ENCODE peak calls at places on chromosomes 1 and 21, in eight cellular contexts. Z is activated CD8-positive, alpha-beta T cell treated with anti-CD3 and anti-CD28 coated beads for 36 hours; Q is ovary; Y is lung; I is B cell; T is ascending aorta; M is gastrocnemius medialis; U is adrenal gland. P is an unnamed sample.

GRCh38 chr1:119660253-119661078 is 12.4 kb upstream of the ZNF697 start:
- DNase-seq in Q (no peak), I (no peak), Y (no peak), Z (no peak), U (no peak), M (no peak), T (no peak), P (peak)

GRCh38 chr1:113856011-113856410 is 15.5 kb downstream of the PTPN22 start:
- DNase-seq in Y (no peak), Z (no peak), M (no peak), I (no peak), U (no peak), Q (no peak), T (no peak), P (no peak)

GRCh38 chr1:162070094-162070748 is 730 bp downstream of the NOS1AP start:
- DNase-seq in Y (peak), Q (no peak), Z (peak), I (no peak), M (peak), T (no peak), U (no peak), P (no peak)

GRCh38 chr1:22261580-22261979 is 118.7 kb upstream of the WNT4 start:
- DNase-seq in Q (no peak), T (no peak), Z (no peak), I (no peak), U (no peak), Y (no peak), M (no peak), P (no peak)

GRCh38 chr1:151221616-151222015 is 23.3 kb downstream of the PIP5K1A start:
- DNase-seq in Z (no peak), U (peak), M (no peak), T (no peak), Q (no peak), Y (no peak), I (no peak), P (no peak)

GRCh38 chr1:61184035-61184713 is 101.8 kb downstream of the NFIA start:
- DNase-seq in M (peak), T (peak), Y (peak), Q (peak), U (peak), Z (no peak), I (no peak), P (no peak)

GRCh38 chr1:172460901-172461315 is 17.0 kb upstream of the PIGC start:
- DNase-seq in U (no peak), Y (no peak), Z (no peak), M (no peak), T (no peak), I (no peak), Q (no peak), P (no peak)

GRCh38 chr21:34704119-34704518 is 35.3 kb downstream of the CLIC6 start:
- DNase-seq in Y (no peak), T (no peak), M (no peak), Z (no peak), I (no peak), U (no peak), Q (no peak), P (no peak)

GRCh38 chr21:41545500-41546359 is 37.8 kb upstream of the TMPRSS2 start:
- DNase-seq in T (no peak), Z (no peak), Y (no peak), U (no peak), I (no peak), Q (no peak), M (no peak), P (no peak)

GRCh38 chr1:6803357-6803756 is 18.1 kb downstream of the CAMTA1 start:
- DNase-seq in Z (no peak), T (no peak), I (no peak), U (no peak), Y (no peak), M (no peak), Q (no peak), P (no peak)

GRCh38 chr1:166908942-166909341 is 32.9 kb upstream of the TADA1 start:
- DNase-seq in Z (no peak), I (no peak), M (no peak), U (no peak), Y (no peak), Q (no peak), T (no peak), P (no peak)

GRCh38 chr1:183882328-183883167 is 77.6 kb downstream of the RGL1 start:
- DNase-seq in I (no peak), Z (no peak), M (no peak), U (no peak), Y (no peak), Q (no peak), T (no peak), P (no peak)

GRCh38 chr1:35573198-35573775 is at the start of gene TFAP2E:
- DNase-seq in T (no peak), M (peak), U (no peak), Y (peak), Q (no peak), Z (peak), I (no peak), P (no peak)

GRCh38 chr1:17098440-17099317 is 20.6 kb downstream of the PADI2 start:
- DNase-seq in M (peak), Q (peak), Y (no peak), Z (no peak), I (no peak), T (no peak), U (peak), P (no peak)

GRCh38 chr1:212968385-212968863 is 18.1 kb downstream of the VASH2 start:
- DNase-seq in U (no peak), Q (no peak), I (no peak), T (no peak), Z (no peak), Y (no peak), M (no peak), P (no peak)

GRCh38 chr1:25952851-25953401 is 44.9 kb downstream of the PAFAH2 start:
- DNase-seq in Z (no peak), Q (peak), M (no peak), U (no peak), I (no peak), T (no peak), Y (no peak), P (no peak)

GRCh38 chr21:32803651-32804050 is 32.1 kb upstream of the PAXBP1 start:
- DNase-seq in U (no peak), M (no peak), Q (no peak), I (no peak), Y (no peak), Z (no peak), T (no peak), P (no peak)

GRCh38 chr1:232014941-232015340 is 388.4 kb downstream of the DISC1 start:
- DNase-seq in Y (no peak), I (no peak), Z (no peak), Q (no peak), T (no peak), U (no peak), M (no peak), P (no peak)

GRCh38 chr1:2804628-2805351 is 3.3 kb upstream of the TTC34 start:
- DNase-seq in Z (no peak), U (no peak), I (no peak), Y (no peak), T (no peak), M (no peak), Q (peak), P (no peak)

GRCh38 chr1:14095001-14095400 is 395.0 kb downstream of the PRDM2 start:
- DNase-seq in I (no peak), T (no peak), U (no peak), Y (no peak), M (no peak), Q (no peak), Z (no peak), P (peak)

GRCh38 chr1:156775799-156776198 is 8.5 kb downstream of the PRCC start:
- DNase-seq in Q (no peak), Y (no peak), Z (no peak), M (no peak), T (no peak), U (peak), I (no peak), P (no peak)

GRCh38 chr1:19209439-19209989 is 552 bp downstream of the UBR4 start:
- DNase-seq in T (no peak), U (peak), I (peak), Y (peak), Z (peak), Q (no peak), M (peak), P (peak)

GRCh38 chr21:46117586-46118304 is 19.8 kb downstream of the COL6A2 start:
- DNase-seq in Z (no peak), U (no peak), Y (no peak), I (peak), Q (peak), T (peak), M (peak), P (no peak)

GRCh38 chr1:176174108-176174507 is 33.0 kb downstream of the COP1 start:
- DNase-seq in Q (no peak), T (no peak), U (no peak), Z (no peak), Y (no peak), I (no peak), M (no peak), P (no peak)

GRCh38 chr1:36095760-36096405 is 7.2 kb downstream of the ADPRS start:
- DNase-seq in Q (no peak), Y (peak), I (no peak), M (no peak), U (no peak), Z (no peak), T (no peak), P (no peak)

GRCh38 chr1:125080077-125080476 is 3895.3 kb downstream of the SRGAP2C start:
- DNase-seq in Q (no peak), M (no peak), I (no peak), Z (no peak), U (no peak), T (no peak), Y (no peak), P (no peak)

GRCh38 chr1:241423541-241424479 is 66.8 kb upstream of the RGS7 start:
- DNase-seq in T (no peak), I (no peak), M (no peak), Q (no peak), Y (no peak), Z (peak), U (peak), P (peak)

GRCh38 chr1:93722081-93723031 is 40.7 kb upstream of the BCAR3 start:
- DNase-seq in T (no peak), Q (peak), M (no peak), U (peak), Z (no peak), Y (no peak), I (no peak), P (no peak)
- TF ChIP-seq CTCF in T (no peak), Q (no peak), M (no peak), U (peak), Z (no peak), Y (no peak), I (no peak), P (no peak)

GRCh38 chr1:222124602-222125001 is 382.7 kb upstream of the DUSP10 start:
- DNase-seq in M (no peak), Y (no peak), I (no peak), T (no peak), Z (no peak), U (no peak), Q (no peak), P (no peak)
- TF ChIP-seq CTCF in M (no peak), Y (no peak), I (no peak), T (no peak), Z (no peak), U (peak), Q (no peak), P (no peak)

GRCh38 chr1:181514298-181515290 is 31.3 kb downstream of the CACNA1E start:
- DNase-seq in Z (no peak), U (no peak), Q (no peak), I (no peak), M (no peak), T (no peak), Y (no peak), P (no peak)
- TF ChIP-seq CTCF in Z (no peak), U (no peak), Q (no peak), I (no peak), M (no peak), T (no peak), Y (no peak), P (no peak)

GRCh38 chr1:90616395-90616794 is 100.7 kb downstream of the BARHL2 start:
- DNase-seq in M (no peak), Y (no peak), T (no peak), Z (peak), I (no peak), Q (no peak), U (peak), P (no peak)
- TF ChIP-seq CTCF in M (no peak), Y (no peak), T (no peak), Z (no peak), I (no peak), Q (no peak), U (no peak), P (peak)

GRCh38 chr1:221884821-221885220 is 142.9 kb upstream of the DUSP10 start:
- DNase-seq in Q (no peak), Z (no peak), I (no peak), Y (no peak), M (no peak), T (no peak), U (no peak), P (no peak)
- TF ChIP-seq CTCF in Q (no peak), Z (no peak), I (no peak), Y (no peak), M (no peak), T (no peak), U (no peak), P (no peak)

DNA sequence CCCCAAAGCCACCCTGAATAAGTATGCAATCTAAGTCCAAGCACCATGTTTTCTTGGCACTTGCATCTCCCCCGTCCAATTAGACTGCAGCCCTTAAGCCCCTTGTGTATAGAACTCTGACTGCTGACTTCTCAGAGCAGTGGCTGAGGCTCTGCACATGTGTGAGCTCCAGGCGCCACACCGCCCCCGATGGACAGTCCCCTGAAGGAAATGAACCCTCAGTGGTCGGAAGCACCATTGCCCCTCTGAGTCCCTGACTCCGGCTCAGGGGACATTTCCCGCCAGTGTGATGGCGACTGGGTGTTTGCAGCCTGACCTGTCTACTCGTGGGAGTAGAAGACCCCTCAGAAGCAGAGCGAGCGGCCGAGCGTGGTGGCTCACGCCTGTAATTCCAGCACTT is 37.2 kb upstream of the SCCPDH start:
- DNase-seq in U (no peak), Z (no peak), M (no peak), T (no peak), Y (no peak), Q (no peak), I (no peak), P (no peak)
- TF ChIP-seq CTCF in U (no peak), Z (no peak), M (no peak), T (no peak), Y (no peak), Q (no peak), I (no peak), P (no peak)

GRCh38 chr21:26032263-26032662 is 138.3 kb downstream of the APP start:
- DNase-seq in M (no peak), T (no peak), U (no peak), Q (no peak), Y (no peak), I (no peak), Z (peak), P (no peak)
- TF ChIP-seq CTCF in M (no peak), T (no peak), U (no peak), Q (no peak), Y (no peak), I (no peak), Z (no peak), P (no peak)

GRCh38 chr1:152654110-152654509 is 9.1 kb upstream of the LCE2D start:
- DNase-seq in Z (peak), T (no peak), M (no peak), Q (no peak), I (no peak), U (no peak), Y (peak), P (peak)
- TF ChIP-seq CTCF in Z (peak), T (peak), M (no peak), Q (no peak), I (peak), U (peak), Y (peak), P (peak)

GRCh38 chr1:206909167-206909882 is 12.1 kb downstream of the IL24 start:
- DNase-seq in Q (peak), I (no peak), M (peak), Y (peak), Z (peak), T (no peak), U (peak), P (peak)
- TF ChIP-seq CTCF in Q (no peak), I (peak), M (no peak), Y (no peak), Z (no peak), T (no peak), U (no peak), P (peak)

DNA sequence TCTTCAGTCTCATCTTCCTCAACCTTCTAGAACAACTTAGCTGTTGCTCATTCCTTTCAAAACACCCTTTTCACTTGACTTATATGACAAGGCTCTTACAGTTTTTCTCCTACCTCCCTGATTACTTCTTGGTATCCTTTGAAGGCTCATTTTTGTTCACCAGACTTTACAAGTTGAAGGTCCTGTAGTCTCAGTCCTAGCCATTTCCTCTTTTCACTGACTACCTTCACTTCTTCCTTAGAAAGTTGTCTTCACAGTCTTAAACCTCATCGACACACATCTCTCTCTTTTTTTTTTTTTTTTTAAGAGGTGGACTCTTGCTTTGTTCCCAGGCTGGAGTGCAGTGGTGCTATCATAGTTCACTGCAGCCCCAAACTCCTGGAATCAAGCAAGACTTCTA is 6.6 kb upstream of the TP53BP2 start:
- DNase-seq in Y (no peak), M (no peak), Q (no peak), I (no peak), U (no peak), Z (no peak), T (no peak), P (no peak)
- TF ChIP-seq CTCF in Y (no peak), M (no peak), Q (no peak), I (no peak), U (no peak), Z (no peak), T (no peak), P (no peak)

P was measured in GM20000.